ENCODE peak calls at places on chromosomes 11 and 22, in eight cellular contexts. G, Q, C, B, S, X, V and E are unnamed samples.

GRCh38 chr22:34283844-34284243 is 363.6 kb upstream of the LARGE1 start:
- DNase-seq in V (no peak), B (no peak), G (no peak), Q (no peak), C (no peak), S (no peak), X (no peak), E (no peak)

GRCh38 chr11:66316849-66317251 is at the start of gene CD248:
- DNase-seq in B (no peak), V (no peak), Q (peak; percentile 88), X (peak; percentile 66), S (peak; percentile 58), G (no peak), C (peak; percentile 43), E (peak; percentile 47)

GRCh38 chr11:133619973-133620372 is 87.7 kb upstream of the OPCML start:
- DNase-seq in V (no peak), S (no peak), B (peak; percentile 23), C (no peak), G (no peak), Q (no peak), X (no peak), E (no peak)

GRCh38 chr11:31240340-31240904 is 129.1 kb downstream of the DCDC1 start:
- DNase-seq in B (no peak), X (peak; percentile 40), C (no peak), Q (no peak), S (peak; percentile 22), G (no peak), V (peak; percentile 5), E (no peak)

GRCh38 chr11:95991101-95991500 is 67.2 kb upstream of the MTMR2 start:
- DNase-seq in S (no peak), Q (no peak), X (no peak), B (no peak), G (no peak), V (no peak), C (no peak), E (no peak)

GRCh38 chr11:103903621-103904323 is 132.7 kb upstream of the DDI1 start:
- DNase-seq in B (no peak), G (no peak), S (no peak), V (no peak), Q (no peak), C (no peak), X (no peak), E (no peak)

GRCh38 chr11:77407613-77408012 is 66.3 kb downstream of the PAK1 start:
- DNase-seq in B (no peak), G (peak; percentile 80), V (peak; percentile 80), S (no peak), C (peak; percentile 80), X (no peak), Q (peak; percentile 70), E (peak; percentile 85)

GRCh38 chr22:42300286-42301071 is 30.0 kb upstream of the TCF20 start:
- DNase-seq in C (peak; percentile 62), V (no peak), X (no peak), B (no peak), Q (no peak), G (no peak), S (no peak), E (no peak)

GRCh38 chr11:47004595-47005033 is 68.1 kb downstream of the CSTPP1 start:
- DNase-seq in B (no peak), G (peak; percentile 96), C (peak; percentile 71), S (peak; percentile 80), Q (peak; percentile 86), X (no peak), V (peak; percentile 82), E (peak; percentile 73)

GRCh38 chr11:58963551-58964075 is 24.3 kb downstream of the GLYATL1 start:
- DNase-seq in B (peak; percentile 80), V (peak; percentile 66), C (no peak), Q (no peak), S (no peak), G (peak; percentile 26), X (peak; percentile 25), E (no peak)

GRCh38 chr11:116386118-116386699 is 386.6 kb downstream of the BUD13 start:
- DNase-seq in B (no peak), G (no peak), V (no peak), C (no peak), X (no peak), S (no peak), Q (no peak), E (no peak)

GRCh38 chr11:117421471-117421870 is 93.8 kb downstream of the CEP164 start:
- DNase-seq in B (no peak), X (no peak), S (no peak), C (no peak), Q (no peak), V (no peak), G (no peak), E (no peak)

GRCh38 chr11:16776716-16777115 is 38.3 kb downstream of the C11orf58 start:
- DNase-seq in Q (no peak), C (no peak), V (no peak), G (no peak), B (no peak), X (no peak), S (no peak), E (no peak)

GRCh38 chr11:120563698-120564572 is 52.4 kb downstream of the GRIK4 start:
- DNase-seq in B (peak; percentile 75), Q (no peak), X (peak; percentile 68), G (no peak), S (peak; percentile 50), V (no peak), C (no peak), E (no peak)

GRCh38 chr11:126175261-126175885 is 36.1 kb downstream of the RPUSD4 start:
- DNase-seq in X (no peak), V (no peak), C (no peak), Q (peak; percentile 71), B (no peak), S (peak; percentile 65), G (no peak), E (no peak)

GRCh38 chr22:37010976-37011375 is 8.3 kb downstream of the TST start:
- DNase-seq in G (no peak), B (no peak), X (no peak), S (no peak), C (no peak), Q (no peak), V (no peak), E (no peak)

GRCh38 chr22:31952459-31952858 is 8.1 kb downstream of the YWHAH start:
- DNase-seq in S (no peak), G (no peak), Q (no peak), C (no peak), V (no peak), B (no peak), X (no peak), E (no peak)

GRCh38 chr22:39318507-39319283 is 728 bp downstream of the RPL3 start:
- DNase-seq in Q (peak; percentile 63), C (peak; percentile 44), V (no peak), B (no peak), G (no peak), S (peak; percentile 38), X (no peak), E (no peak)

GRCh38 chr11:130413383-130414106 is 14.9 kb downstream of the ADAMTS8 start:
- DNase-seq in S (no peak), V (no peak), C (no peak), Q (peak; percentile 38), B (no peak), X (no peak), G (no peak), E (no peak)

DNA sequence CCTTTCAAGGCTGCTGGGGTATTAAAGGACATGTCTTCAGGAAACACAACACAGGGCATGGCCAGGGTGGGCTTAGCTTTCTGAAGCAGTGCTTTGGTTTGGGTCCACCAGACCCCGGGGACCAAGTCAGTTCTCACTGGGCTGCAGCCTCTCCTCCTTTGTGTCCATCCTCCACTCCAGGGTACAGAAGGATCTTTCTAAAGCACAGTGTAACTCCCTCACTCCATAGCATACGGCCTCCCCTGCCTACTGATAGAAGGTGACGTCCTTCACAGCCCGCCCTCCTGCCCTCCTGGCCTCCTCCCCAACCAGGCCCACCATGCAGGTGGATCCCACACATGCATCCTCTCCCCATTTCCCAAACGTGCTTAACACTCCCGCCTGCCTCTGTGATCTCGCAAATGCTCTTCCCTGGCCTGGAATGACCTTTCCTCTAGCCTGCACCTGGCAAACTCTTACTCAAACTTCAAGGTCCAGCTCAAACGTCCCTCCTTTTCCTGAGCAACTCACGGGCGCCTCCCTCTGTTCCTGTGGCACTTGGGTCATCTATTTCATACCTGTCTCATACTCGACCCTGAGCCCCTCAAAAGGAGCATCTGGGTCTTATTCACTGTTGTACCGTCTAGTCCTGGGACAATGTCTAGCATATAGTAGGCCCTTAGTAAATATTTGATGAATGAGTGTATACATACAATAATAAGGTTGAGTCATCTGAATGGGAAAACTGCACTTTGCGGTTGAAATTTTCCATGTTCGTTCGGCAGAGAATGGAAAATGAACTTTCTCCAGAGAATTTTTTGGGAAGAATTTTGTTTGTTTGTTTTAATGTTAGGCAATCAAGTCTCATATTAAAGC is 187.7 kb downstream of the EFCAB6 start:
- DNase-seq in X (no peak), C (no peak), V (no peak), S (no peak), Q (no peak), B (no peak), G (no peak), E (no peak)
- TF ChIP-seq CTCF in X (no peak), C (no peak), V (no peak), S (no peak), Q (no peak), B (peak; percentile 15), G (no peak), E (no peak)

GRCh38 chr22:19510919-19511341 is 13.3 kb downstream of the CLDN5 start:
- DNase-seq in S (no peak), B (no peak), Q (no peak), V (no peak), C (no peak), G (no peak), X (no peak), E (no peak)
- TF ChIP-seq CTCF in S (no peak), B (no peak), Q (no peak), V (no peak), C (no peak), G (no peak), X (no peak), E (no peak)

GRCh38 chr11:69642549-69642912 is 1.6 kb downstream of the CCND1 start:
- DNase-seq in C (peak; percentile 59), B (no peak), Q (no peak), G (no peak), X (peak; percentile 60), V (no peak), S (no peak), E (peak; percentile 67)

GRCh38 chr11:69644071-69644961 is 3.4 kb downstream of the CCND1 start:
- DNase-seq in S (peak; percentile 25), G (no peak), B (no peak), V (peak; percentile 85), Q (peak; percentile 70), C (peak; percentile 67), X (no peak), E (peak; percentile 76)

GRCh38 chr11:69644962-69645675 is 4.2 kb downstream of the CCND1 start:
- DNase-seq in C (no peak), S (no peak), G (no peak), V (no peak), X (no peak), B (no peak), Q (no peak), E (no peak)

GRCh38 chr11:69642913-69643632 is 2.1 kb downstream of the CCND1 start:
- DNase-seq in G (no peak), S (peak; percentile 56), B (peak; percentile 90), C (peak; percentile 86), X (peak; percentile 88), V (peak; percentile 76), Q (peak; percentile 84), E (peak; percentile 79)

GRCh38 chr11:69643646-69644045 is 2.7 kb downstream of the CCND1 start:
- DNase-seq in B (no peak), C (no peak), G (no peak), X (no peak), Q (no peak), V (no peak), S (no peak), E (no peak)
- TF ChIP-seq CTCF in B (no peak), C (no peak), G (no peak), X (peak; percentile 4), Q (no peak), V (no peak), S (peak; percentile 14), E (peak; percentile 16)

GRCh38 chr11:62588966-62589637 is 2.2 kb downstream of the TUT1 start:
- DNase-seq in C (no peak), Q (peak; percentile 35), X (no peak), B (no peak), S (no peak), V (no peak), G (no peak), E (no peak)
- TF ChIP-seq CTCF in C (no peak), Q (peak; percentile 8), X (peak; percentile 31), B (no peak), S (no peak), V (no peak), G (peak; percentile 35), E (no peak)